ENCODE peak calls at places on chromosome 22, in five cellular contexts. E is progenitor cell of endocrine pancreas, M is astrocyte of the spinal cord, X is thoracic aorta, V is heart right ventricle. K is an unnamed sample.
A peak's percentile ranks its signal among the peaks of the same experiment; 100 is the strongest.

GRCh38 chr22:19892249-19892879 is 37.7 kb upstream of the GNB1L start:
- DNase-seq in E (no peak), M (peak; percentile 46), X (no peak), V (no peak), K (no peak)

GRCh38 chr22:27668828-27669797 is 132.4 kb downstream of the MN1 start:
- DNase-seq in E (no peak), M (peak; percentile 49), X (no peak), V (peak; percentile 87), K (no peak)

GRCh38 chr22:24521791-24522245 is 26.7 kb downstream of the UPB1 start:
- DNase-seq in E (peak; percentile 48), M (peak; percentile 64), X (no peak), V (no peak), K (peak; percentile 55)

GRCh38 chr22:20525048-20525447 is 17.6 kb downstream of the MED15 start:
- DNase-seq in E (no peak), M (no peak), X (no peak), V (no peak), K (no peak)

GRCh38 chr22:49458708-49459099 is 369.0 kb downstream of the BRD1 start:
- DNase-seq in E (no peak), M (no peak), X (no peak), V (no peak), K (no peak)

GRCh38 chr22:27880778-27881394 is 38.2 kb downstream of the PITPNB start:
- DNase-seq in E (no peak), M (peak; percentile 85), X (no peak), V (peak; percentile 68), K (peak; percentile 76)

GRCh38 chr22:45688606-45689080 is 17.0 kb downstream of the ATXN10 start:
- DNase-seq in E (no peak), M (peak; percentile 86), X (no peak), V (no peak), K (peak; percentile 90)

GRCh38 chr22:49091917-49092545 is 735.6 kb downstream of the BRD1 start:
- DNase-seq in E (no peak), M (no peak), X (no peak), V (no peak), K (no peak)

GRCh38 chr22:32627091-32627490 is 152.5 kb downstream of the FBXO7 start:
- DNase-seq in E (no peak), M (no peak), X (no peak), V (peak; percentile 49), K (no peak)

GRCh38 chr22:49900441-49901230 is 17.6 kb downstream of the ALG12 start:
- DNase-seq in E (no peak), M (no peak), X (no peak), V (no peak), K (no peak)

GRCh38 chr22:50202130-50202671 is 1.4 kb downstream of the SELENOO start:
- DNase-seq in E (no peak), M (no peak), X (no peak), V (no peak), K (no peak)

GRCh38 chr22:32717337-32718240 is 83.9 kb upstream of the TIMP3 start:
- DNase-seq in E (no peak), M (no peak), X (no peak), V (peak; percentile 69), K (no peak)

GRCh38 chr22:49657275-49657973 is 170.2 kb downstream of the BRD1 start:
- DNase-seq in E (no peak), M (no peak), X (no peak), V (peak; percentile 90), K (no peak)

GRCh38 chr22:29609139-29609538 is 5.7 kb downstream of the NF2 start:
- DNase-seq in E (no peak), M (no peak), X (no peak), V (no peak), K (no peak)

GRCh38 chr22:50169774-50170341 is 673 bp upstream of the PANX2 start:
- DNase-seq in E (no peak), M (no peak), X (no peak), V (no peak), K (no peak)

GRCh38 chr22:24697671-24698082 is 76.8 kb downstream of the PIWIL3 start:
- DNase-seq in E (no peak), M (no peak), X (no peak), V (peak; percentile 41), K (no peak)

GRCh38 chr22:33553493-33553892 is 366.8 kb downstream of the LARGE1 start:
- DNase-seq in E (no peak), M (no peak), X (no peak), V (no peak), K (no peak)

GRCh38 chr22:20173720-20174119 is 22.9 kb upstream of the CCDC188 start:
- DNase-seq in E (no peak), M (no peak), X (no peak), V (no peak), K (no peak)

GRCh38 chr22:38455530-38456271 is 702 bp upstream of the KCNJ4 start:
- DNase-seq in E (peak; percentile 42), M (no peak), X (no peak), V (no peak), K (no peak)

GRCh38 chr22:35835998-35836691 is 118.5 kb downstream of the APOL5 start:
- DNase-seq in E (no peak), M (peak; percentile 86), X (no peak), V (peak; percentile 57), K (peak; percentile 81)

GRCh38 chr22:22855617-22856308 is 31.9 kb upstream of the IGLL5 start:
- DNase-seq in E (peak; percentile 36), M (no peak), X (no peak), V (no peak), K (no peak)

GRCh38 chr22:35033635-35034296 is 32.2 kb upstream of the ISX start:
- DNase-seq in E (no peak), M (no peak), X (no peak), V (no peak), K (no peak)

GRCh38 chr22:39514373-39514973 is 5.9 kb upstream of the ATF4 start:
- DNase-seq in E (no peak), M (peak; percentile 32), X (no peak), V (peak; percentile 64), K (no peak)

GRCh38 chr22:29331213-29331612 is 15.7 kb upstream of the RASL10A start:
- DNase-seq in E (no peak), M (peak; percentile 61), X (no peak), V (no peak), K (peak; percentile 9)

GRCh38 chr22:35568751-35569725 is 28.4 kb downstream of the RASD2 start:
- DNase-seq in E (no peak), M (peak; percentile 54), X (no peak), V (no peak), K (peak; percentile 77)

DNA sequence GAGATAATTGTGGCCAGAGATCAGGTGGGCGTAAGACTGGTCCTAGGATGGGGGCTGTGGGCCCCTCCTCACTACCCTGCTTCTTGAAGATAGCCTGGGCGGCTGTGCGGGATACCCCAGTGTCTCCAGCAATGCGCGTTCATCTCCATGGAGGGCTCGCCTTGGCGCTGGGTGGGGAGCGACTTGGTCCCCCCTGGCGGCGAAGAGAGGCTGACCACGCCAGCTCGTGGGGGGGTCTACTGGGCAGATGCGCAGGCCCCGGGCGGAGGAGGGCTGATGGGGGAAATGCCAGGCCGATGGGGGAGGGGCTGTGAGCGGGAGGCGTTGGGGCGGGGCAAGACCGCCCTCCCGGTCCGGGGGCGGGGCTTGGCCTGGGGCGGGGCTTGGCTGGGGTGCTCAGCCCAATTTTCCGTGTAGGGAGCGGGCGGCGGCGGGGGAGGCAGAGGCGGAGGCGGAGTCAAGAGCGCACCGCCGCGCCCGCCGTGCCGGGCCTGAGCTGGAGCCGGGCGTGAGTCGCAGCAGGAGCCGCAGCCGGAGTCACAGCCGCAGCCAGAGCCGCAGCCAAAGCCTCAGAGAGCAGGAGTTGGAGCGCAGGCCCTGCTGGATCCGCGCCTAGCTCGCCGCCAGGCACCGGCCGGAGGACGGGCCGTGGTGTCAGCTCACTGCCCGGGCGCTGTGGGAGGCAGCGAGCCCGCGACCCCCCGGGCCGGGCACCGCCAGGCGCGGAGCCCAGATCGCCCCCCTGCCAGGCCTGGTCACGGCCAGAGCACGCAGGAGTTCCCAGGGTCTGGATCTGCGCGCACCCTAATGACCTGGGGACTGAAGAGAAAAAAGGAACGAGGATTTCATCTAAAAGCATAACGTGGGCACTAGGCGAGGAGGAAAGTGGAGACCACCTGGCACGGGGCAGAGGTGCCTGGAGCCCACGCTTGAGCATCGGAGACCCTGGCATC is at the start of gene SLC35E4:
- DNase-seq in E (peak; percentile 83), M (peak; percentile 92), X (peak; percentile 82), V (peak; percentile 94), K (peak; percentile 82)
- TF ChIP-seq CTCF in E (peak; percentile 33), M (peak; percentile 31), X (peak; percentile 35), V (no peak), K (peak; percentile 59)

DNA sequence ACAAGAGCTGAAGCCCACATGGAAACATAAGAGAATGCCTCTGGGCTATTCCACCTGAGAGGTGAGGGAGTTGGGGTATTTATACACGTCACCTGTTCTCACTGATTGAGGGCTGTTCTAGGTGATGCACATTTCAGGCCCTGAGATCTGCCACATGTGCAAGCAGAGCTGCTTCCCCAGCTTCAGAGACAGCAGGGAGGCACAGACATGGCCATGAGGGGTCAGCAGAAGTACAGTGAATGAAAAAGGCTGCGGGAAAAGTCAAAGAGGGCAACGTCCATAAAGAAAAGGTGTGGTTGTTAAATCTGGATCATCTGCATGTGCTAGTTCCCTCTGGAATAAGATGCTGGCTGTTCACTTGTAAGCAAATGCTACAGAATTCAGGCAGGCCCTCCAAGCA is 75.4 kb downstream of the GAB4 start:
- DNase-seq in E (no peak), M (no peak), X (no peak), V (no peak), K (no peak)
- TF ChIP-seq CTCF in E (no peak), M (no peak), X (no peak), V (no peak), K (peak; percentile 8)

GRCh38 chr22:26586556-26587325 is 3.2 kb downstream of the TPST2 start:
- DNase-seq in E (no peak), M (no peak), X (no peak), V (no peak), K (no peak)

GRCh38 chr22:26587991-26588613 is 1.8 kb downstream of the TPST2 start:
- DNase-seq in E (no peak), M (no peak), X (no peak), V (no peak), K (peak; percentile 38)

GRCh38 chr22:26584010-26584409 is 5.9 kb downstream of the TPST2 start:
- DNase-seq in E (no peak), M (no peak), X (no peak), V (no peak), K (no peak)

GRCh38 chr22:26581769-26582168 is 8.2 kb downstream of the TPST2 start:
- DNase-seq in E (no peak), M (no peak), X (no peak), V (no peak), K (no peak)

GRCh38 chr22:26585104-26585790 is 4.7 kb downstream of the TPST2 start:
- DNase-seq in E (no peak), M (peak; percentile 79), X (no peak), V (peak; percentile 66), K (peak; percentile 90)
- TF ChIP-seq CTCF in E (no peak), M (peak; percentile 33), X (no peak), V (no peak), K (peak; percentile 45)

GRCh38 chr22:46828323-46829139 is 66.1 kb downstream of the TBC1D22A start:
- DNase-seq in E (no peak), M (no peak), X (no peak), V (no peak), K (no peak)

GRCh38 chr22:46826438-46826837 is 64.0 kb downstream of the TBC1D22A start:
- DNase-seq in E (no peak), M (no peak), X (no peak), V (no peak), K (no peak)

GRCh38 chr22:46825145-46825544 is 62.7 kb downstream of the TBC1D22A start:
- DNase-seq in E (no peak), M (no peak), X (no peak), V (no peak), K (no peak)

GRCh38 chr22:46827781-46828180 is 65.3 kb downstream of the TBC1D22A start:
- DNase-seq in E (no peak), M (no peak), X (no peak), V (no peak), K (no peak)

GRCh38 chr22:46827072-46827780 is 64.8 kb downstream of the TBC1D22A start:
- DNase-seq in E (no peak), M (no peak), X (no peak), V (no peak), K (no peak)
- TF ChIP-seq CTCF in E (peak; percentile 58), M (no peak), X (no peak), V (no peak), K (peak; percentile 49)

K was measured in HFFc6.